ENCODE peak calls at places on chromosomes 12 and 14, in seven cellular contexts. U is breast epithelium; I is mesenchymal stem cell; X is iPS DF 6.9; O is A549; W is ovary; M is effector memory CD4-positive, alpha-beta T cell. V is an unnamed sample.

GRCh38 chr14:68297011-68297410 is 477.4 kb downstream of the RAD51B start:
- DNase-seq in U (no peak), I (no peak), X (no peak), O (no peak), W (no peak), M (no peak), V (no peak)

GRCh38 chr14:54175298-54175942 is 218.8 kb upstream of the BMP4 start:
- DNase-seq in U (no peak), I (peak; percentile 84), X (peak; percentile 66), O (peak; percentile 55), W (peak; percentile 46), M (peak; percentile 3), V (peak; percentile 46)

GRCh38 chr12:92628476-92628875 is 74.3 kb upstream of the PLEKHG7 start:
- DNase-seq in U (no peak), I (no peak), X (no peak), O (no peak), W (no peak), M (no peak), V (no peak)

GRCh38 chr14:60736494-60736893 is 1.9 kb downstream of the MNAT1 start:
- DNase-seq in U (no peak), I (peak; percentile 44), X (no peak), O (no peak), W (no peak), M (no peak), V (no peak)

GRCh38 chr12:132143328-132144071 is 619 bp downstream of the DDX51 start:
- DNase-seq in U (peak; percentile 49), I (no peak), X (no peak), O (no peak), W (no peak), M (peak; percentile 13), V (peak; percentile 73)

GRCh38 chr12:96225003-96225855 is 31.1 kb downstream of the ELK3 start:
- DNase-seq in U (no peak), I (no peak), X (no peak), O (no peak), W (peak; percentile 53), M (no peak), V (no peak)

GRCh38 chr14:92473261-92473946 is 40.2 kb upstream of the RIN3 start:
- DNase-seq in U (no peak), I (peak; percentile 81), X (no peak), O (peak; percentile 38), W (peak; percentile 40), M (no peak), V (no peak)

GRCh38 chr12:26318661-26319068 is 123.3 kb downstream of the SSPN start:
- DNase-seq in U (no peak), I (peak; percentile 91), X (no peak), O (no peak), W (peak; percentile 82), M (no peak), V (no peak)

GRCh38 chr12:6229823-6230222 is 29.6 kb downstream of the CD9 start:
- DNase-seq in U (no peak), I (peak; percentile 97), X (no peak), O (no peak), W (peak; percentile 37), M (no peak), V (peak; percentile 88)

DNA sequence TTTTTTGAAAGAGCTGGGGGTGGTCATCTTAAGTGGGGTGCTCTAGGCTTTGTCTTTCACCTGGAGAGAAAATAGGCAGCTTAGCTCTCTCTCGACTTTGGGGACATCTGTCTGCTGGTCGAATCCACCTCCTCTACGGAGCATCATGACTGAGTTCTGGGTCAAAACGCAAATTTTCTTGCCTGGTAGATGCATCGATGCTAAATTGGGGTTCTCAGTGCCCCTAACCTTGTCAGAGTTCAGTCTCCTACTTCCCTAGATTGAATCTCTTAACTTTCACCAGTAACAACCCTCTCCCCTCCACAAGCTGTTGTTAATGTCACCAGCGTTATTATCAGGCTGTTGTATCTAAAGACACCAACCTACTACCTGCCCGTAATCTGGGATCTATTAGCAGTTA is 682 bp downstream of the FLRT2 start:
- DNase-seq in U (no peak), I (no peak), X (no peak), O (no peak), W (no peak), M (no peak), V (no peak)
- H3K27ac ChIP-seq in U (peak overlapping the region; percentile 52), I (peak overlapping the region; percentile 47), X (no peak overlapping the region), O (peak overlapping the region; percentile 86), W (peak overlapping the region; percentile 90), M (no peak overlapping the region), V (no peak overlapping the region)

GRCh38 chr14:94077823-94078222 is 3.2 kb downstream of the DDX24 start:
- DNase-seq in U (no peak), I (no peak), X (no peak), O (no peak), W (no peak), M (no peak), V (no peak)

GRCh38 chr14:94077111-94077821 is 3.7 kb downstream of the DDX24 start:
- DNase-seq in U (no peak), I (no peak), X (no peak), O (no peak), W (no peak), M (no peak), V (no peak)

GRCh38 chr14:94074534-94074933 is 6.5 kb downstream of the DDX24 start:
- DNase-seq in U (no peak), I (no peak), X (no peak), O (no peak), W (no peak), M (no peak), V (no peak)

GRCh38 chr14:94079891-94080605 is 954 bp downstream of the DDX24 start:
- DNase-seq in U (no peak), I (peak; percentile 8), X (no peak), O (no peak), W (no peak), M (no peak), V (no peak)

GRCh38 chr14:94075008-94075407 is 6.0 kb downstream of the DDX24 start:
- DNase-seq in U (no peak), I (no peak), X (no peak), O (no peak), W (no peak), M (no peak), V (no peak)
- H3K9me3 ChIP-seq in U (peaks cover 18% of the 10 kb centered on the region), I (peaks cover 22% of the 10 kb centered on the region), X (no peaks in the 10 kb centered on the region), O (peaks cover 55% of the 10 kb centered on the region), W (no peaks in the 10 kb centered on the region), M (no peaks in the 10 kb centered on the region), V (no peaks in the 10 kb centered on the region)

GRCh38 chr12:101696477-101697196 is 803 bp upstream of the CHPT1 start:
- DNase-seq in U (no peak), I (no peak), X (no peak), O (peak; percentile 6), W (peak; percentile 21), M (no peak), V (peak; percentile 74)
- H3K27ac ChIP-seq in U (peak overlapping the region; percentile 87), I (no peak overlapping the region), X (no peak overlapping the region), O (peak overlapping the region; percentile 97), W (peak overlapping the region; percentile 87), M (peak overlapping the region; percentile 36), V (peak overlapping the region; percentile 64)

DNA sequence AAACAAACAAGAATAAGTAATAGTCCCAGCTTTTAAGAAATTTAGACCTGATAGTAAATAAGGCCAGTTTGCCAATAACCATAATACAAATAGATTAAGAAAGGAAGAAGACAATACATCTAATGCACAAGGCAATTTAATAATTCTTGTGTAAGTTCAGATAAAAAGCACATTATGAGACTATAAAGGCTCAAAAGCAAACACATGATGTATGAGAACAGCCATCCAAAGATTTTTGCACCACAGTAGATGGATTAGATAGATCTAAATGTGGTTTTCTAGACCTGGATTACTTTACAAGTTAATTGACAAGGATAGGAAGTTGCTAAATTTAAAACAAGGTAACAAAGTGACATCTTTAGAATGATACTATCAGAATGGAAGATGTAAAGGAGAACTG is 125.4 kb downstream of the PRKD1 start:
- DNase-seq in U (no peak), I (no peak), X (no peak), O (no peak), W (no peak), M (no peak), V (no peak)
- H3K9me3 ChIP-seq in U (no peaks in the 10 kb centered on the region), I (no peaks in the 10 kb centered on the region), X (no peaks in the 10 kb centered on the region), O (no peaks in the 10 kb centered on the region), W (no peaks in the 10 kb centered on the region), M (no peaks in the 10 kb centered on the region), V (no peaks in the 10 kb centered on the region)

DNA sequence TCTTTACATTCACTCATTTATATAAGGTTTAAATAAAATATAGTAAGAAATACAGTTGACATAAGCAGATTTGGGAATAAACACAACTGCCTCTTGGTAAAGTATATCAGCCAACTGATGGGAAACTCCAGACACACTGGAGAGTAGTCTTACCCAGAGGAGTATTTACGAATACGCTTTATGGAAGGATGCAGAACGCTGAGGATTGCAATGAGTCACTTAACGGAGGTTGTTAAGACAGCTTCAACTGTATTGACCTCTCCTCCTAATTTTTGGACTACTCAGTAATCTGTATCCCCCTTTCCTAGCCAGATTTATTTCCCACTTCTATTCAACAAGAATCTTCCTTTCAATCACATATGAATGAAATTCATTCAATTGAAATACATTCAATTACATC is 6.0 kb downstream of the C2CD5 start:
- DNase-seq in U (no peak), I (peak; percentile 66), X (no peak), O (no peak), W (no peak), M (no peak), V (no peak)
- H3K27ac ChIP-seq in U (no peak overlapping the region), I (no peak overlapping the region), X (no peak overlapping the region), O (no peak overlapping the region), W (no peak overlapping the region), M (no peak overlapping the region), V (no peak overlapping the region)

DNA sequence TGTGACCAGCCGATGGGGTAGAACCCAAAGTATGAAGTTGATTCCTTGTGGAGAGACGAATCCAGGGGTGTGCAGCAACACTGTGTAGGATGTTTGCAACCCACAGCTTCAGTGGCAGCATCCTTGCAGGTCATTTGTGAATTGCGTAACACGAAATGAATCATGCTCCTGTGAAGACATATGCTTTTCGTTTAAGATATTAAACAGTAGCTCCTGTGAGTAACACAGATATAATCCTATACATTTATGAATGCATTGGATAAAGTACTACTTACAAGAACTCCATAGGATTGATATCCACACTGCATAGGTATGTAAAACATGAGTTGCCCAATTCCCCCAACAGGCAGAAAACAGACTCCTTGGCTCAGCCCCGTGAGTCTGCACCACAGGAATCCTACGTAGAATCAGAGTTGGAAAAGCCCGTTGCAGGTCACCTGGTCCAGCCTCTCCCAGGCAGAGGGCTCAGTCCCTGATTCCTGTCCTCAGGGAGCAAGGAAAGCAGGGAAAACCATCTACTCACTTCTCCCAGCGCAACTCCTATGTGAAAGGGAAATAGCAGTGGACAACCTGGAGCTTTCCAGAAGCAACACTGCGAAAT is 75.8 kb downstream of the GPATCH2L start:
- DNase-seq in U (no peak), I (peak; percentile 41), X (no peak), O (no peak), W (no peak), M (no peak), V (no peak)
- H3K9me3 ChIP-seq in U (no peaks in the 10 kb centered on the region), I (no peaks in the 10 kb centered on the region), X (no peaks in the 10 kb centered on the region), O (no peaks in the 10 kb centered on the region), W (no peaks in the 10 kb centered on the region), M (no peaks in the 10 kb centered on the region), V (no peaks in the 10 kb centered on the region)

DNA sequence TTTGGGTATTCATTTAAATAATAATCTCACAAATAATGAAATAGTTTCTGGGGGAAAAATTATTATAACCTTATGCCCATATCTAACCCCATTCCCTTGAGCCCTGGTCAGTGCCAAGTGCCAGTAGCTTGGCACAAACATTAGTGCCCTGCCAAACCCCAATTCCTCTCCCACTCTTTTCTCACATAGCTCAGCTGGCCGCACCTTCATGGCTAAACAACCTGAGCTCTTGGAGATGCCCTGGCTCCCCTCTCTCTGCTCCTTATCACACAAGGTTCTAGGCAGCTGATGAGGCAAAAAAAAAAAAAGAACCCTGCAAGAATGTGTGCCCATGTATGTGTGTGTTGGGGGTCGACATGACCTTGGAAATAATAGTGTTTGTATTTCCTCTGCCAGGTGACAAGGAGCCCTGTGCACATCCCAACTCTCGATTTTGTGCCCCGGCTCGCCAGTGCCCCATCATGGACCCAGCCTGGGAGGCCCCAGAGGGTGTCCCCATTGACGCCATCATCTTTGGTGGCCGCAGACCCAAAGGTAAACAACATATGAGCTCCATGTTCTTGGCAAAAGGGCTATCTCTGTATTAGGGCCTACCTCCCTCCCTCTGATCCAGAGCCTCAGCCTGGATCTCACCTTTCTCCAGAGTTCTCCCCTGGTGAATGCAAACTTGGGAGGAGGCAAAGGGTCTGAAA is 8.4 kb downstream of the PCK2 start:
- DNase-seq in U (no peak), I (no peak), X (no peak), O (no peak), W (no peak), M (no peak), V (no peak)
- H3K27ac ChIP-seq in U (no peak overlapping the region), I (no peak overlapping the region), X (no peak overlapping the region), O (no peak overlapping the region), W (no peak overlapping the region), M (no peak overlapping the region), V (no peak overlapping the region)